ENCODE peak calls at places on chromosomes 1 and 21, in eight cellular contexts. G is stomach, U is adrenal gland, T is thoracic aorta, A is tibial nerve, M is small intestine, L is uterus, K is cardiac muscle cell. X is an unnamed sample. For H3K4me1, the result is how much of the 10 kb centered on the place peaks cover.

GRCh38 chr1:62111084-62111483 is 83.6 kb upstream of the L1TD1 start:
- DNase-seq in G (no peak), U (no peak), T (no peak), A (no peak), M (no peak), L (no peak), K (no peak), X (no peak)

GRCh38 chr1:169585184-169585583 is 1.1 kb downstream of the F5 start:
- DNase-seq in G (no peak), U (no peak), T (no peak), A (no peak), M (no peak), L (no peak), K (no peak), X (no peak)

GRCh38 chr1:42971848-42972291 is 13.2 kb upstream of the SLC2A1 start:
- DNase-seq in G (no peak), U (no peak), T (no peak), A (no peak), M (peak), L (no peak), K (peak), X (no peak)

GRCh38 chr21:40568756-40569155 is 278.2 kb downstream of the DSCAM start:
- DNase-seq in G (no peak), U (no peak), T (no peak), A (no peak), M (no peak), L (no peak), K (no peak), X (no peak)

GRCh38 chr21:31537872-31538576 is 121.5 kb upstream of the SOD1 start:
- DNase-seq in G (no peak), U (no peak), T (no peak), A (no peak), M (no peak), L (no peak), K (no peak), X (no peak)

GRCh38 chr1:45516465-45516864 is 5.2 kb downstream of the PRDX1 start:
- DNase-seq in G (no peak), U (no peak), T (no peak), A (no peak), M (no peak), L (no peak), K (no peak), X (no peak)

GRCh38 chr1:2796890-2797740 is 4.4 kb downstream of the TTC34 start:
- DNase-seq in G (no peak), U (no peak), T (no peak), A (no peak), M (no peak), L (no peak), K (no peak), X (no peak)

GRCh38 chr1:219433471-219434131 is 179.3 kb downstream of the ZC3H11B start:
- DNase-seq in G (no peak), U (no peak), T (no peak), A (no peak), M (no peak), L (no peak), K (no peak), X (peak)

GRCh38 chr1:55870076-55870475 is 654.9 kb upstream of the USP24 start:
- DNase-seq in G (no peak), U (no peak), T (no peak), A (no peak), M (no peak), L (no peak), K (no peak), X (no peak)

GRCh38 chr1:58754683-58755467 is 29.0 kb downstream of the JUN start:
- DNase-seq in G (no peak), U (no peak), T (no peak), A (no peak), M (peak), L (no peak), K (no peak), X (no peak)

GRCh38 chr1:10189659-10190058 is 20.7 kb upstream of the KIF1B start:
- DNase-seq in G (no peak), U (no peak), T (no peak), A (no peak), M (no peak), L (no peak), K (no peak), X (no peak)

GRCh38 chr1:47766832-47767740 is 230.1 kb downstream of the TRABD2B start:
- DNase-seq in G (no peak), U (peak), T (no peak), A (no peak), M (no peak), L (no peak), K (no peak), X (no peak)

GRCh38 chr1:180291004-180291403 is 60.9 kb downstream of the LHX4 start:
- DNase-seq in G (no peak), U (no peak), T (no peak), A (no peak), M (peak), L (no peak), K (peak), X (no peak)

GRCh38 chr21:38777521-38777920 is 28.2 kb upstream of the ETS2 start:
- DNase-seq in G (no peak), U (no peak), T (no peak), A (no peak), M (no peak), L (no peak), K (no peak), X (no peak)

GRCh38 chr1:168386949-168387586 is 106.4 kb downstream of the TBX19 start:
- DNase-seq in G (peak), U (no peak), T (no peak), A (no peak), M (peak), L (peak), K (peak), X (peak)

GRCh38 chr21:44911384-44912157 is 9.1 kb downstream of the ITGB2 start:
- DNase-seq in G (peak), U (peak), T (no peak), A (peak), M (peak), L (peak), K (no peak), X (peak)

GRCh38 chr21:44912158-44912473 is 8.6 kb downstream of the ITGB2 start:
- DNase-seq in G (no peak), U (no peak), T (no peak), A (no peak), M (no peak), L (no peak), K (no peak), X (no peak)

GRCh38 chr21:44914176-44914874 is 6.4 kb downstream of the ITGB2 start:
- DNase-seq in G (peak), U (peak), T (no peak), A (no peak), M (peak), L (no peak), K (no peak), X (no peak)

GRCh38 chr21:44911066-44911383 is 9.7 kb downstream of the ITGB2 start:
- DNase-seq in G (no peak), U (no peak), T (no peak), A (no peak), M (no peak), L (no peak), K (no peak), X (no peak)

DNA sequence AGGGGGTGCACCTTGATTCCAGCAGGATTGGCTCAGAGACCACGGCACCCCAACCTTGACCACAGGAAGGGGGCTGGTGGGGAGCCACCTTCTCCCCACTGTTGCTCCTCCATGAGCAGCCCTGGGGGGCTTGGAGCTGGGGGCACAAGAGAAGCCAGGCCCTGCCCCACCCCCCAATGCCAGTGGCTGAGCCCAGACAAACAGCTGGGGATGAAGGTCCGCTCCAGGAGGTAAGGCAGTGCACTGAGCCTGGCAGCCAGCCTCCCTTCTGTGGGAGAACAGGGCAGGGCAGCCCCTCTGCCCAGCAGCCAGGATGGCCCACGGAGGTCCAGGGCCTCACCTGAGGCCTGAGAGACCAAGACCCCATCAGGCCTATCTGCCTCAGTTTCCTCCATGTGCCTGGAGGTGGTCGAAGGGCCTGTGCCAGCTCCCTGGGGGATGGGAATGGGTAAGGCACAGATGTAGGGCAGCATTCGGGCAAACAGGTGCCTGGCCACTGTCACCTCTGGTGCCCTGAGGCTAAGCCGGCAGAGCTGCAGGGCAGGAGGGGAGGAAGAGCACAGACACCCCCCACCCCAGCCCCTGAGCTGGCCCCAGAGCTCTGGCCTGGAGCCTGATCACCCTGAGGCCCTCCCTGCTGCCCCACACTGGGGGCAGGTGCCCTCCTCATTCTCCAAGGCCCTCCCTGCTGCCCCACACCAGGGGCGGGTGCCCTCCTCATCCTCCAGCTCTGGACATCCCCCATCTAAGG is 7.1 kb downstream of the ITGB2 start:
- DNase-seq in G (no peak), U (no peak), T (no peak), A (no peak), M (peak), L (no peak), K (no peak), X (no peak)
- H3K4me1 ChIP-seq in G (half or more), U (under half), T (under half), A (under half), M (under half), L (under half), K (under half), X (under half)

GRCh38 chr1:113935176-113935575 is 6.1 kb downstream of the HIPK1 start:
- DNase-seq in G (no peak), U (no peak), T (no peak), A (no peak), M (no peak), L (no peak), K (no peak), X (no peak)
- H3K4me1 ChIP-seq in G (under half), U (under half), T (under half), A (under half), M (under half), L (under half), K (under half), X (under half)

DNA sequence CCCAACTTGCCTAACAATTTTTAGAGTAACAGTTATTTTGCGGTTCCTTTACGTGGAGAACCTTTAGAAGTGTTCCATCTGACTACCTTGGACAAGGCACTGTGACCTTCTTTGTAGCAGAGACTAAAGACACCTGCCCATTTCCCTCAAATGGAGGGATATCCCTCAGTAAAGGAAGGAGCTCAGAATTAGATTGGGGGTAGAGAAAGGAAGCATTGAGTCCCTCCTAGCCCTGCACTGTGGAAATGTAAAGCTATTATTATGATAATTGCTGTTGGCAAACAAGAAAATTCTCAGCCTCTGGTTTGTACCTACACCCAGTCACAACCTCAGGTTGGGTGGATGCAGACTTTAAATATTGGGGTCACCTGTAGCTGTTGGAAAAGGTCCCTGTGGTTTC is 72.6 kb upstream of the MACF1 start:
- DNase-seq in G (no peak), U (no peak), T (no peak), A (no peak), M (no peak), L (no peak), K (no peak), X (no peak)
- H3K4me1 ChIP-seq in G (half or more), U (under half), T (under half), A (under half), M (under half), L (under half), K (under half), X (under half)

GRCh38 chr1:21329209-21329844 is 39.1 kb upstream of the ECE1 start:
- DNase-seq in G (peak), U (peak), T (no peak), A (no peak), M (peak), L (no peak), K (no peak), X (no peak)
- H3K4me1 ChIP-seq in G (half or more), U (half or more), T (half or more), A (half or more), M (under half), L (under half), K (half or more), X (half or more)